ENCODE peak calls at places on chromosomes 2 and 18, in four cellular contexts. Y is KBM-7, P is amniotic stem cell, W is heart left ventricle. Q is an unnamed sample.

GRCh38 chr2:40127147-40127546 is 324.7 kb downstream of the SLC8A1 start:
- DNase-seq in Y (no peak), P (no peak), W (no peak), Q (no peak)

GRCh38 chr2:23649819-23650218 is 264.8 kb downstream of the KLHL29 start:
- DNase-seq in Y (no peak), P (no peak), W (peak; percentile 39), Q (no peak)

GRCh38 chr18:13889661-13890060 is 25.7 kb downstream of the MC2R start:
- DNase-seq in Y (no peak), P (no peak), W (no peak), Q (no peak)

GRCh38 chr2:232530626-232531260 is 4.8 kb downstream of the CHRND start:
- DNase-seq in Y (no peak), P (no peak), W (no peak), Q (no peak)

GRCh38 chr2:48781366-48781765 is 25.8 kb upstream of the LHCGR start:
- DNase-seq in Y (no peak), P (no peak), W (no peak), Q (no peak)

GRCh38 chr2:157172866-157173578 is 84.5 kb upstream of the GALNT5 start:
- DNase-seq in Y (no peak), P (no peak), W (no peak), Q (no peak)

GRCh38 chr18:51123046-51123395 is 74.5 kb downstream of the MEX3C start:
- DNase-seq in Y (no peak), P (no peak), W (no peak), Q (no peak)

GRCh38 chr2:168573128-168573903 is 117.2 kb downstream of the CERS6 start:
- DNase-seq in Y (no peak), P (no peak), W (no peak), Q (no peak)

GRCh38 chr18:39053569-39053968 is 1488.0 kb upstream of the CELF4 start:
- DNase-seq in Y (no peak), P (no peak), W (no peak), Q (no peak)

GRCh38 chr2:148896116-148896515 is 21.1 kb downstream of the KIF5C start:
- DNase-seq in Y (no peak), P (no peak), W (no peak), Q (no peak)

GRCh38 chr2:241081190-241081642 is 20.9 kb downstream of the MTERF4 start:
- DNase-seq in Y (no peak), P (no peak), W (no peak), Q (no peak)

Q was measured in AG09319.